ENCODE peak calls at places on chromosomes 1 and 21, in four cellular contexts. Y, D, Z and N are unnamed samples.

GRCh38 chr21:14543983-14544382 is 2.1 kb downstream of the SAMSN1 start:
- DNase-seq in Y (no peak), D (no peak), Z (no peak), N (no peak)

GRCh38 chr1:107139833-107140702 is 771 bp upstream of the NTNG1 start:
- DNase-seq in Y (no peak), Z (peak; percentile 82), D (peak; percentile 50), N (peak; percentile 57)

GRCh38 chr1:39196244-39197215 is 8.0 kb upstream of the MACF1 start:
- DNase-seq in D (no peak), Y (peak; percentile 39), Z (no peak), N (no peak)

GRCh38 chr1:179938752-179939151 is 15.9 kb upstream of the CEP350 start:
- DNase-seq in Y (no peak), Z (no peak), D (no peak), N (no peak)

GRCh38 chr1:2980073-2980791 is 41.0 kb upstream of the ACTRT2 start:
- DNase-seq in Y (no peak), D (peak; percentile 55), Z (peak; percentile 76), N (peak; percentile 75)

GRCh38 chr1:68917456-68917855 is 420.6 kb upstream of the DEPDC1 start:
- DNase-seq in Y (no peak), D (no peak), Z (no peak), N (no peak)

GRCh38 chr1:44634790-44635189 is 39.5 kb downstream of the TMEM53 start:
- DNase-seq in Y (no peak), Z (no peak), D (no peak), N (no peak)

GRCh38 chr1:242872521-242872920 is 348.0 kb upstream of the PLD5 start:
- DNase-seq in Y (no peak), Z (no peak), D (no peak), N (no peak)

GRCh38 chr1:27571439-27572018 is 32.4 kb downstream of the AHDC1 start:
- DNase-seq in Z (no peak), Y (no peak), D (no peak), N (no peak)

GRCh38 chr1:228277491-228278431 is 69.9 kb downstream of the OBSCN start:
- DNase-seq in Y (no peak), D (peak; percentile 16), Z (peak; percentile 82), N (no peak)

GRCh38 chr1:10195570-10195969 is 14.8 kb upstream of the KIF1B start:
- DNase-seq in Y (no peak), D (no peak), Z (no peak), N (peak; percentile 7)

GRCh38 chr21:32001390-32001789 is 128.6 kb downstream of the HUNK start:
- DNase-seq in D (no peak), Z (peak; percentile 68), Y (no peak), N (no peak)

GRCh38 chr1:243917177-243917862 is 67.3 kb upstream of the AKT3 start:
- DNase-seq in Z (no peak), Y (no peak), D (no peak), N (no peak)

GRCh38 chr1:14215151-14215550 is 383.3 kb upstream of the KAZN start:
- DNase-seq in Z (no peak), Y (no peak), D (no peak), N (no peak)

GRCh38 chr1:155740995-155741394 is 52.1 kb downstream of the DAP3 start:
- DNase-seq in Z (no peak), Y (no peak), D (no peak), N (no peak)

GRCh38 chr1:34846265-34846664 is 13.3 kb downstream of the SMIM12 start:
- DNase-seq in Y (no peak), Z (no peak), D (no peak), N (no peak)

GRCh38 chr1:28602536-28603439 is 10.7 kb downstream of the RAB42 start:
- DNase-seq in D (no peak), Y (no peak), Z (no peak), N (no peak)

GRCh38 chr1:84069236-84069845 is 70.4 kb upstream of the TTLL7 start:
- DNase-seq in Y (no peak), D (no peak), Z (no peak), N (no peak)

GRCh38 chr1:205458777-205459566 is 3.1 kb upstream of the BLACAT1 start:
- DNase-seq in Y (no peak), D (no peak), Z (no peak), N (no peak)

GRCh38 chr1:213014642-213015041 is 1.0 kb downstream of the ANGEL2 start:
- DNase-seq in D (no peak), Z (no peak), Y (no peak), N (no peak)

GRCh38 chr1:213277036-213277435 is 226.0 kb downstream of the RPS6KC1 start:
- DNase-seq in Z (no peak), Y (no peak), D (no peak), N (no peak)

GRCh38 chr21:26365849-26366248 is 195.3 kb upstream of the APP start:
- DNase-seq in D (no peak), Z (no peak), Y (no peak), N (no peak)

GRCh38 chr1:86084998-86085397 is 71.6 kb downstream of the COL24A1 start:
- DNase-seq in Y (no peak), Z (no peak), D (no peak), N (no peak)

GRCh38 chr1:921011-921837 is 2.5 kb upstream of the SAMD11 start:
- DNase-seq in D (no peak), Z (no peak), Y (peak; percentile 37), N (no peak)

GRCh38 chr1:58870298-58870676 is 86.4 kb upstream of the JUN start:
- DNase-seq in Y (no peak), Z (no peak), D (no peak), N (no peak)